ENCODE peak calls at places on chromosomes 12 and 14, in five cellular contexts. Y is NCI-H1092 treated with DMSO at 0.1 percent for 48 hours, S is COLO829, Q is cardiac fibroblast, U is AG08395. T is an unnamed sample.

GRCh38 chr12:123621619-123622530 is 11.6 kb downstream of the EIF2B1 start:
- DNase-seq in Y (no peak), S (no peak), Q (no peak), U (no peak), T (no peak)

GRCh38 chr12:107320031-107320928 is 226.9 kb upstream of the CRY1 start:
- DNase-seq in Y (peak), S (no peak), Q (peak), U (peak), T (peak)

GRCh38 chr12:41142376-41142775 is 45.7 kb upstream of the PDZRN4 start:
- DNase-seq in Y (no peak), S (no peak), Q (no peak), U (no peak), T (no peak)

GRCh38 chr12:112018571-112019237 is 5.5 kb downstream of the ERP29 start:
- DNase-seq in Y (peak), S (no peak), Q (peak), U (peak), T (no peak)

GRCh38 chr14:64541971-64542838 is 1.7 kb downstream of the HSPA2 start:
- DNase-seq in Y (peak), S (no peak), Q (no peak), U (no peak), T (no peak)

GRCh38 chr14:23618415-23618988 is 17.7 kb upstream of the DHRS2 start:
- DNase-seq in Y (no peak), S (no peak), Q (no peak), U (no peak), T (no peak)

GRCh38 chr12:132600048-132601032 is 10.0 kb downstream of the LRCOL1 start:
- DNase-seq in Y (peak), S (no peak), Q (peak), U (peak), T (peak)

GRCh38 chr14:54784060-54784459 is 118.6 kb downstream of the GCH1 start:
- DNase-seq in Y (no peak), S (no peak), Q (no peak), U (no peak), T (peak)

GRCh38 chr14:104830781-104831180 is 29.9 kb downstream of the ZBTB42 start:
- DNase-seq in Y (no peak), S (no peak), Q (no peak), U (no peak), T (no peak)

GRCh38 chr12:52130695-52131094 is 51.2 kb downstream of the SMIM41 start:
- DNase-seq in Y (peak), S (no peak), Q (no peak), U (no peak), T (no peak)

GRCh38 chr14:79334272-79334671 is 877.0 kb downstream of the DIO2 start:
- DNase-seq in Y (no peak), S (no peak), Q (no peak), U (no peak), T (no peak)

GRCh38 chr14:31934767-31935266 is 142.3 kb upstream of the ARHGAP5 start:
- DNase-seq in Y (peak), S (peak), Q (peak), U (peak), T (peak)

GRCh38 chr12:120710805-120711296 is 593 bp downstream of the UNC119B start:
- DNase-seq in Y (no peak), S (no peak), Q (no peak), U (peak), T (peak)

GRCh38 chr14:23348297-23348655 is 4.4 kb downstream of the SLC22A17 start:
- DNase-seq in Y (no peak), S (no peak), Q (no peak), U (no peak), T (no peak)

GRCh38 chr12:63419119-63419518 is 249.2 kb downstream of the DPY19L2 start:
- DNase-seq in Y (no peak), S (no peak), Q (no peak), U (no peak), T (no peak)

T was measured in cerebellar cortex.